ENCODE peak calls at places on chromosomes 2 and 18, in eight cellular contexts. F is transverse colon, W is AG10803, S is HCT116, D is astrocyte, E is dorsolateral prefrontal cortex, J is heart left ventricle, K is lower lobe of right lung. I is an unnamed sample.

GRCh38 chr2:232896111-232896510 is 26.0 kb downstream of the SNORC start:
- DNase-seq in F (no peak), W (no peak), S (no peak), D (no peak), E (no peak), J (no peak), K (no peak), I (no peak)

GRCh38 chr2:20231632-20232031 is 6.7 kb upstream of the SDC1 start:
- DNase-seq in F (peak; percentile 90), W (peak; percentile 8), S (peak; percentile 90), D (peak; percentile 50), E (no peak), J (no peak), K (no peak), I (no peak)

GRCh38 chr18:74597662-74598349 is at the start of gene ZNF407:
- DNase-seq in F (peak; percentile 90), W (peak; percentile 91), S (peak; percentile 86), D (peak; percentile 86), E (peak; percentile 73), J (peak; percentile 90), K (peak; percentile 91), I (peak; percentile 93)

GRCh38 chr2:163341426-163341825 is 394.4 kb downstream of the FIGN start:
- DNase-seq in F (no peak), W (peak; percentile 8), S (no peak), D (peak; percentile 92), E (no peak), J (no peak), K (no peak), I (peak; percentile 60)

GRCh38 chr2:218407717-218408116 is 8.0 kb downstream of the CTDSP1 start:
- DNase-seq in F (no peak), W (no peak), S (no peak), D (no peak), E (no peak), J (no peak), K (peak; percentile 49), I (no peak)

GRCh38 chr2:183606718-183607085 is 482.5 kb downstream of the NUP35 start:
- DNase-seq in F (no peak), W (no peak), S (no peak), D (no peak), E (no peak), J (no peak), K (no peak), I (peak; percentile 1)

GRCh38 chr2:207767461-207768167 is 2.1 kb downstream of the FZD5 start:
- DNase-seq in F (peak; percentile 79), W (no peak), S (no peak), D (no peak), E (peak; percentile 38), J (no peak), K (peak; percentile 82), I (no peak)

GRCh38 chr2:212548459-212548815 is 9.8 kb upstream of the ERBB4 start:
- DNase-seq in F (no peak), W (peak; percentile 41), S (peak; percentile 28), D (peak; percentile 29), E (no peak), J (no peak), K (no peak), I (peak; percentile 66)

GRCh38 chr2:218383892-218384519 is 1.9 kb downstream of the SLC11A1 start:
- DNase-seq in F (no peak), W (no peak), S (no peak), D (no peak), E (no peak), J (no peak), K (peak; percentile 48), I (no peak)

GRCh38 chr18:39389800-39390379 is 1824.3 kb upstream of the CELF4 start:
- DNase-seq in F (no peak), W (no peak), S (no peak), D (no peak), E (no peak), J (no peak), K (no peak), I (peak; percentile 7)

GRCh38 chr2:193847140-193847539 is 1652.4 kb upstream of the TMEFF2 start:
- DNase-seq in F (no peak), W (peak; percentile 27), S (no peak), D (peak; percentile 74), E (no peak), J (no peak), K (no peak), I (peak; percentile 87)

GRCh38 chr2:163641986-163642385 is 93.8 kb downstream of the FIGN start:
- DNase-seq in F (no peak), W (peak; percentile 19), S (no peak), D (peak; percentile 34), E (no peak), J (no peak), K (no peak), I (peak; percentile 38)

GRCh38 chr2:109257653-109258052 is 128.6 kb downstream of the SH3RF3 start:
- DNase-seq in F (no peak), W (peak; percentile 9), S (no peak), D (peak; percentile 18), E (no peak), J (no peak), K (no peak), I (no peak)

GRCh38 chr18:60292186-60292585 is 80.4 kb downstream of the MC4R start:
- DNase-seq in F (no peak), W (no peak), S (no peak), D (no peak), E (no peak), J (no peak), K (no peak), I (no peak)

DNA sequence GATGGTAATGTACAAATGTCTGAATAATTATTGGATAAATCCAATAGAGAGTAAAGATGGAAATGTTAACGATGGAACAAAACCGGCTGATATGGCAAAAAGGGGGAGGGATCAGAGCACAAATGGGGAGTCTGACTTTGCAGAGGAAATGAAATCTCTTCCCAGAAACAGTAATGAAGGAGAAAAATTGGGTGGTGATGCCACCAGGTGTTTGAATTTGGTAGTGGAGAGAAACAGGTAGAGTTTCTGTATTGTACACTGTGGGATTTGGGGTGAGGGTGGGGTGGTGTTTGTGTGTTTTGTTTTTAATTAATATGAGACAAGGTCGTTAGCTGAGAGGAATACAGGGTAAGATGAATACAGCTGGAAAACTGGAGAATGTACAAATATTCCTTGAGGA is 20.4 kb upstream of the XDH start:
- DNase-seq in F (no peak), W (no peak), S (no peak), D (no peak), E (no peak), J (no peak), K (no peak), I (no peak)
- TF ChIP-seq CTCF in F (peak; percentile 33), W (peak; percentile 47), S (peak; percentile 37), D (peak; percentile 38), E (no peak), J (no peak), K (no peak), I (peak; percentile 28)

DNA sequence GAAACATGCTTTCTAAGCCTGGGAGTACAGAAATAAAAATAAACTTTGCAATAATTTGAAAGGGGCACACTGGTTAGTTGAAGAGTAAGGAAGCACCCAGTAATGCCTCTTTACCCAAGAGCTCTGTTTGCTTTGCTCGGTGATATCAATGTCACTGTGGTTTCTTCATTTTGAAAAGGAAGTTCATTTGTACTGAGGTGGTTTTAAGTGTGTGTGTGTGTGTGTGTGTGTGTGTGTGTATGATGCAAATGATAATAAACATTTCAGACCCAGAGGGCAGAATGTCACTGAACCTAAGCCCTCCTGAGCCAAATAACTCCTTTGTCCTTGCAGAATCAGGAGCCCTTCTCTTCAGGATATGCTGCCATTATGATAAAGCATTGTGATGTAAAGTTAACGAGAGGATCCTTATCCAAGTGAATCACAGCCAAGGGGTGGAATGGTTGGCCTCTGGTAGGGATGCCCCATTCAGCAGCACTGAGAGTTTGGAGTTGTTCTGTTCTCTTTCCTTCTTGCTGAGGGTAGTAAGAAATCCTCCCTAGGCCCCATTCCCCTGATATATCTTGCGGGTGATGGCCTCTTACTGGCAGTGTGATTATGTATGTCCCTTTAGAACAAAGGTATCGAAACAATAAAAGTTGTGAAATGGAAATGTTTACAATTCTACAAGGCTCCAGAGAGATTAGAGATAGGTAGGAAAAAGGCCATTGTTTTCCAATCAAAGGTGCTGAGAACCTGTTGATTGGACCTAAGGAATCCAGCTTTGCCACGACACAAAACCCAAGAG is 7.6 kb downstream of the ITGA6 start:
- DNase-seq in F (no peak), W (no peak), S (no peak), D (no peak), E (no peak), J (no peak), K (no peak), I (no peak)
- H3K4me3 ChIP-seq in F (no peak overlapping the region), W (no peak overlapping the region), S (no peak overlapping the region), D (no peak overlapping the region), E (no peak overlapping the region), J (no peak overlapping the region), K (no peak overlapping the region), I (no peak overlapping the region)

GRCh38 chr2:206616141-206616540 is 26.1 kb upstream of the FAM237A start:
- DNase-seq in F (no peak), W (no peak), S (no peak), D (no peak), E (no peak), J (no peak), K (no peak), I (peak; percentile 1)

GRCh38 chr2:206611736-206612135 is 30.6 kb upstream of the FAM237A start:
- DNase-seq in F (no peak), W (no peak), S (no peak), D (no peak), E (no peak), J (no peak), K (no peak), I (no peak)

GRCh38 chr2:206619011-206619410 is 23.3 kb upstream of the FAM237A start:
- DNase-seq in F (no peak), W (no peak), S (no peak), D (no peak), E (no peak), J (no peak), K (no peak), I (no peak)

GRCh38 chr2:206614825-206615224 is 27.5 kb upstream of the FAM237A start:
- DNase-seq in F (no peak), W (no peak), S (no peak), D (peak; percentile 35), E (no peak), J (no peak), K (no peak), I (peak; percentile 14)

DNA sequence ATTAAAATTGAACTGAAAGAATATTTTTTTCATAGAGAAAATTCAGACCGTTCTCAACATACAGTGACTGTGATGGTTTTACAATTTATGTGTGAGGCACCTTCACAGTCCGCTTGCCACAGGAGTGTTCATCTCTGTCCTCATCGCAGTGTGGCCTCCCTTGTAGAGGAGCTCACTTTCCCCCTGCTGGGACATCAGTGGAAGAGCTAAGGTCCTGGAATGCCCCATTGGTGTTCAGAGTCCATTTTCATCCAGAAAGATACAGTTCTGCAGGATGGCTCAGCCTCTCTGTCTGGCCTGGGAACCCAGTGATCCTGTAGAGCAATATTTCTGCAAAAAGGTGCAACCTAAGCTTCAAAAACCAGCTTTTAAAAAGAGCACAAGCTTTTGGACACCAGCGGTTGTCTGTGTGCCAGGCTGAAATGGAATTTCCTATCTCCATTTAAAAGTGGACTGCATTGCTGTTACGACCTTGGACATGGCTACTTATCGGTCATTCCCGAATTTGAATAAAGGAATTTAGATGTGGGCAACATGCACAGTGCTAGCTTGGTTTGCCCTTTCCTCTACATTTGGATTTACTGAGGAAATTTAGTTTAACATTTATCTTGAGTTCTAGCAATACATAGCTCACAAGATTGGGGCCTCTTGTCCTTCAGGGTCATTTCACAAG is 26.7 kb upstream of the FAM237A start:
- DNase-seq in F (no peak), W (no peak), S (no peak), D (no peak), E (no peak), J (no peak), K (no peak), I (no peak)
- TF ChIP-seq CTCF in F (no peak), W (no peak), S (no peak), D (no peak), E (no peak), J (no peak), K (no peak), I (no peak)

GRCh38 chr2:127108090-127108523 is 1.2 kb upstream of the BIN1 start:
- DNase-seq in F (no peak), W (no peak), S (no peak), D (no peak), E (no peak), J (no peak), K (no peak), I (no peak)
- H3K4me3 ChIP-seq in F (no peak overlapping the region), W (no peak overlapping the region), S (peak overlapping the region; percentile 78), D (peak overlapping the region; percentile 84), E (peak overlapping the region; percentile 82), J (no peak overlapping the region), K (peak overlapping the region; percentile 90), I (no peak overlapping the region)